ENCODE peak calls at places on chromosomes 16 and 17, in nine cellular contexts. W, D, R, Y, T, J, Z, M and U are unnamed samples.
A peak's percentile ranks its signal among the peaks of the same experiment; 100 is the strongest.

GRCh38 chr17:64773836-64774761 is 112.0 kb upstream of the SMURF2 start:
- DNase-seq in W (peak; percentile 77), D (no peak), R (no peak), Y (no peak), T (peak; percentile 60), J (no peak), Z (peak; percentile 63), M (peak; percentile 68), U (no peak)

GRCh38 chr17:71519285-71519684 is 601.5 kb upstream of the SOX9 start:
- DNase-seq in W (peak; percentile 14), D (no peak), R (no peak), Y (no peak), T (peak; percentile 46), J (no peak), Z (peak; percentile 66), M (no peak), U (no peak)

GRCh38 chr17:2192367-2193028 is 111.1 kb downstream of the SMG6 start:
- DNase-seq in W (peak; percentile 97), D (no peak), R (peak; percentile 74), Y (no peak), T (peak; percentile 93), J (no peak), Z (peak; percentile 100), M (no peak), U (no peak)

GRCh38 chr16:84810518-84811273 is 9.1 kb upstream of the CRISPLD2 start:
- DNase-seq in W (peak; percentile 77), D (no peak), R (no peak), Y (no peak), T (peak; percentile 81), J (no peak), Z (peak; percentile 80), M (no peak), U (no peak)

GRCh38 chr17:50055426-50056216 is at the start of gene ITGA3:
- DNase-seq in W (peak; percentile 91), D (peak; percentile 84), R (peak; percentile 64), Y (peak; percentile 41), T (peak; percentile 96), J (peak; percentile 81), Z (peak; percentile 98), M (peak; percentile 85), U (peak; percentile 46)

GRCh38 chr16:30533748-30534367 is 800 bp downstream of the ZNF747 start:
- DNase-seq in W (no peak), D (no peak), R (no peak), Y (no peak), T (peak; percentile 62), J (no peak), Z (peak; percentile 11), M (peak; percentile 42), U (no peak)

GRCh38 chr16:80948886-80949502 is 57.7 kb downstream of the CMC2 start:
- DNase-seq in W (peak; percentile 63), D (no peak), R (peak; percentile 14), Y (peak; percentile 47), T (peak; percentile 63), J (no peak), Z (peak; percentile 29), M (peak; percentile 82), U (no peak)

GRCh38 chr17:81127133-81127455 is 38.2 kb upstream of the PVALEF start:
- DNase-seq in W (no peak), D (no peak), R (no peak), Y (no peak), T (no peak), J (no peak), Z (no peak), M (no peak), U (no peak)

GRCh38 chr16:13938480-13938879 is 18.5 kb downstream of the ERCC4 start:
- DNase-seq in W (no peak), D (no peak), R (no peak), Y (no peak), T (no peak), J (no peak), Z (no peak), M (no peak), U (no peak)